ENCODE peak calls at places on chromosomes 16 and 17, in nine cellular contexts. One of them, this sample, is unnamed.

GRCh38 chr16:79717324-79717848 is 116.8 kb upstream of the MAF start:
- DNase-seq in heart left ventricle: no peak
- DNase-seq in body of pancreas: no peak
- DNase-seq in foreskin fibroblast: no peak
- DNase-seq in bronchial epithelial cell: no peak
- DNase-seq in heart right ventricle: no peak
- DNase-seq in GM23338: no peak
- DNase-seq in endothelial cell of umbilical vein: no peak
- DNase-seq in RWPE2: no peak
- DNase-seq in this sample: peak

GRCh38 chr17:43578699-43579569 is 32.8 kb upstream of the ETV4 start:
- DNase-seq in heart left ventricle: no peak
- DNase-seq in body of pancreas: peak
- DNase-seq in foreskin fibroblast: peak
- DNase-seq in bronchial epithelial cell: peak
- DNase-seq in heart right ventricle: no peak
- DNase-seq in GM23338: peak
- DNase-seq in endothelial cell of umbilical vein: peak
- DNase-seq in RWPE2: no peak
- DNase-seq in this sample: peak

GRCh38 chr16:10646581-10647263 is 48.0 kb downstream of the TEKT5 start:
- DNase-seq in heart left ventricle: no peak
- DNase-seq in body of pancreas: peak
- DNase-seq in foreskin fibroblast: no peak
- DNase-seq in bronchial epithelial cell: no peak
- DNase-seq in heart right ventricle: no peak
- DNase-seq in GM23338: no peak
- DNase-seq in endothelial cell of umbilical vein: no peak
- DNase-seq in RWPE2: no peak
- DNase-seq in this sample: no peak

GRCh38 chr17:79002291-79002690 is 7.3 kb downstream of the CANT1 start:
- DNase-seq in heart left ventricle: no peak
- DNase-seq in body of pancreas: no peak
- DNase-seq in foreskin fibroblast: no peak
- DNase-seq in bronchial epithelial cell: no peak
- DNase-seq in heart right ventricle: no peak
- DNase-seq in GM23338: no peak
- DNase-seq in endothelial cell of umbilical vein: no peak
- DNase-seq in RWPE2: peak
- DNase-seq in this sample: no peak

GRCh38 chr17:5800646-5801045 is 216.3 kb upstream of the NLRP1 start:
- DNase-seq in heart left ventricle: no peak
- DNase-seq in body of pancreas: no peak
- DNase-seq in foreskin fibroblast: peak
- DNase-seq in bronchial epithelial cell: no peak
- DNase-seq in heart right ventricle: no peak
- DNase-seq in GM23338: peak
- DNase-seq in endothelial cell of umbilical vein: no peak
- DNase-seq in RWPE2: no peak
- DNase-seq in this sample: no peak

GRCh38 chr16:65756163-65756562 is 610.3 kb upstream of the CDH5 start:
- DNase-seq in heart left ventricle: no peak
- DNase-seq in body of pancreas: no peak
- DNase-seq in foreskin fibroblast: no peak
- DNase-seq in bronchial epithelial cell: no peak
- DNase-seq in heart right ventricle: no peak
- DNase-seq in GM23338: no peak
- DNase-seq in endothelial cell of umbilical vein: no peak
- DNase-seq in RWPE2: no peak
- DNase-seq in this sample: no peak

GRCh38 chr16:48617711-48618148 is 7.8 kb upstream of the N4BP1 start:
- DNase-seq in heart left ventricle: peak
- DNase-seq in body of pancreas: peak
- DNase-seq in foreskin fibroblast: peak
- DNase-seq in bronchial epithelial cell: peak
- DNase-seq in heart right ventricle: peak
- DNase-seq in GM23338: no peak
- DNase-seq in endothelial cell of umbilical vein: peak
- DNase-seq in RWPE2: no peak
- DNase-seq in this sample: peak

GRCh38 chr16:89115216-89115949 is 21.7 kb downstream of the ACSF3 start:
- DNase-seq in heart left ventricle: peak
- DNase-seq in body of pancreas: peak
- DNase-seq in foreskin fibroblast: no peak
- DNase-seq in bronchial epithelial cell: peak
- DNase-seq in heart right ventricle: peak
- DNase-seq in GM23338: no peak
- DNase-seq in endothelial cell of umbilical vein: peak
- DNase-seq in RWPE2: peak
- DNase-seq in this sample: no peak

GRCh38 chr17:75814900-75815373 is 29.3 kb downstream of the UNC13D start:
- DNase-seq in heart left ventricle: no peak
- DNase-seq in body of pancreas: no peak
- DNase-seq in foreskin fibroblast: peak
- DNase-seq in bronchial epithelial cell: peak
- DNase-seq in heart right ventricle: no peak
- DNase-seq in GM23338: no peak
- DNase-seq in endothelial cell of umbilical vein: peak
- DNase-seq in RWPE2: peak
- DNase-seq in this sample: no peak

GRCh38 chr17:56596741-56597494 is 3.4 kb downstream of the NOG start:
- DNase-seq in heart left ventricle: no peak
- DNase-seq in body of pancreas: no peak
- DNase-seq in foreskin fibroblast: peak
- DNase-seq in bronchial epithelial cell: no peak
- DNase-seq in heart right ventricle: no peak
- DNase-seq in GM23338: peak
- DNase-seq in endothelial cell of umbilical vein: no peak
- DNase-seq in RWPE2: no peak
- DNase-seq in this sample: peak

GRCh38 chr17:56593741-56594527 is 435 bp downstream of the NOG start:
- DNase-seq in heart left ventricle: peak
- DNase-seq in body of pancreas: peak
- DNase-seq in foreskin fibroblast: peak
- DNase-seq in bronchial epithelial cell: peak
- DNase-seq in heart right ventricle: peak
- DNase-seq in GM23338: peak
- DNase-seq in endothelial cell of umbilical vein: peak
- DNase-seq in RWPE2: peak
- DNase-seq in this sample: peak

GRCh38 chr17:56595831-56596740 is 2.6 kb downstream of the NOG start:
- DNase-seq in heart left ventricle: no peak
- DNase-seq in body of pancreas: no peak
- DNase-seq in foreskin fibroblast: peak
- DNase-seq in bronchial epithelial cell: no peak
- DNase-seq in heart right ventricle: no peak
- DNase-seq in GM23338: peak
- DNase-seq in endothelial cell of umbilical vein: no peak
- DNase-seq in RWPE2: no peak
- DNase-seq in this sample: peak

GRCh38 chr17:56593073-56593740 is at the start of gene NOG:
- DNase-seq in heart left ventricle: peak
- DNase-seq in body of pancreas: peak
- DNase-seq in foreskin fibroblast: peak
- DNase-seq in bronchial epithelial cell: no peak
- DNase-seq in heart right ventricle: peak
- DNase-seq in GM23338: peak
- DNase-seq in endothelial cell of umbilical vein: peak
- DNase-seq in RWPE2: peak
- DNase-seq in this sample: peak

DNA sequence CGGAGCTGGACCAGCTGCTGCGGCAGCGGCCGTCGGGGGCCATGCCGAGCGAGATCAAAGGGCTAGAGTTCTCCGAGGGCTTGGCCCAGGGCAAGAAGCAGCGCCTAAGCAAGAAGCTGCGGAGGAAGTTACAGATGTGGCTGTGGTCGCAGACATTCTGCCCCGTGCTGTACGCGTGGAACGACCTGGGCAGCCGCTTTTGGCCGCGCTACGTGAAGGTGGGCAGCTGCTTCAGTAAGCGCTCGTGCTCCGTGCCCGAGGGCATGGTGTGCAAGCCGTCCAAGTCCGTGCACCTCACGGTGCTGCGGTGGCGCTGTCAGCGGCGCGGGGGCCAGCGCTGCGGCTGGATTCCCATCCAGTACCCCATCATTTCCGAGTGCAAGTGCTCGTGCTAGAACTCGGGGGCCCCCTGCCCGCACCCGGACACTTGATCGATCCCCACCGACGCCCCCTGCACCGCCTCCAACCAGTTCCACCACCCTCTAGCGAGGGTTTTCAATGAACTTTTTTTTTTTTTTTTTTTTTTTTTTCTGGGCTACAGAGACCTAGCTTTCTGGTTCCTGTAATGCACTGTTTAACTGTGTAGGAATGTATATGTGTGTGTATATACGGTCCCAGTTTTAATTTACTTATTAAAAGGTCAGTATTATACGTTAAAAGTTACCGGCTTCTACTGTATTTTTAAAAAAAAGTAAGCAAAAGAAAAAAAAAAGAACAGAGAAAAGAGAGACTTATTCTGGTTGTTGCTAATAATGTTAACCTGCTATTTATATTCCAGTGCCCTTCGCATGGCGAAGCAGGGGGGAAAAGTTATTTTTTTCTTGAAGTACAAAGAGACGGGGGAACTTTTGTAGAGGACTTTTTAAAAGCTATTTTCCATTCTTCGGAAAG is 1.3 kb downstream of the NOG start:
- DNase-seq in heart left ventricle: no peak
- DNase-seq in body of pancreas: peak
- DNase-seq in foreskin fibroblast: peak
- DNase-seq in bronchial epithelial cell: no peak
- DNase-seq in heart right ventricle: no peak
- DNase-seq in GM23338: peak
- DNase-seq in endothelial cell of umbilical vein: peak
- DNase-seq in RWPE2: no peak
- DNase-seq in this sample: peak
- H3K4me3 ChIP-seq in heart left ventricle: peak
- H3K4me3 ChIP-seq in body of pancreas: peak
- H3K4me3 ChIP-seq in foreskin fibroblast: peak
- H3K4me3 ChIP-seq in bronchial epithelial cell: peak
- H3K4me3 ChIP-seq in heart right ventricle: peak
- H3K4me3 ChIP-seq in GM23338: peak
- H3K4me3 ChIP-seq in endothelial cell of umbilical vein: peak
- H3K4me3 ChIP-seq in RWPE2: peak
- H3K4me3 ChIP-seq in this sample: peak

DNA sequence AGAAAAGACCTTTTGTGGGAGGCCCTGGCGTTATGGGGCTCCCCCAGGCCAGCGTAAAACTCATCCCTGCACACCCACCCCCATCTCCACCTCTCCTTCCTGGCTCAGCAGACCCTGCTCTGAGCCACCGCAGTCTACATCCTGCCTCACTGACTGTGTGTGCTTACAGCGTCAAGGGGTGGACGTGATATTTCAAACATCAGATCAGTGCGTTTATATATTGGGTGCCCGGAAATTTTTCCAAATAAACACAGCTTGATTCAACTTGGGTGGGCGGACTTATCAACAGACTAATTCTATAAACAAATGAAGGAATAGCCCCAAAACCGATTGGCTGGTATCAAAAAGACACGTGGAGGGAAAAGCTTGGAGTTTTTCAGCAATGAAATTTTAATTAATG is 293 bp upstream of the FOXL1 start:
- DNase-seq in heart left ventricle: no peak
- DNase-seq in body of pancreas: no peak
- DNase-seq in foreskin fibroblast: peak
- DNase-seq in bronchial epithelial cell: no peak
- DNase-seq in heart right ventricle: no peak
- DNase-seq in GM23338: no peak
- DNase-seq in endothelial cell of umbilical vein: peak
- DNase-seq in RWPE2: no peak
- DNase-seq in this sample: no peak
- H3K4me3 ChIP-seq in heart left ventricle: peak
- H3K4me3 ChIP-seq in body of pancreas: no peak
- H3K4me3 ChIP-seq in foreskin fibroblast: peak
- H3K4me3 ChIP-seq in bronchial epithelial cell: no peak
- H3K4me3 ChIP-seq in heart right ventricle: peak
- H3K4me3 ChIP-seq in GM23338: peak
- H3K4me3 ChIP-seq in endothelial cell of umbilical vein: no peak
- H3K4me3 ChIP-seq in RWPE2: peak
- H3K4me3 ChIP-seq in this sample: no peak

GRCh38 chr17:218711-219110 is 37.3 kb upstream of the DOC2B start:
- DNase-seq in heart left ventricle: peak
- DNase-seq in body of pancreas: no peak
- DNase-seq in foreskin fibroblast: no peak
- DNase-seq in bronchial epithelial cell: no peak
- DNase-seq in heart right ventricle: no peak
- DNase-seq in GM23338: no peak
- DNase-seq in endothelial cell of umbilical vein: no peak
- DNase-seq in RWPE2: peak
- DNase-seq in this sample: no peak

GRCh38 chr17:213286-214105 is 32.0 kb upstream of the DOC2B start:
- DNase-seq in heart left ventricle: no peak
- DNase-seq in body of pancreas: no peak
- DNase-seq in foreskin fibroblast: no peak
- DNase-seq in bronchial epithelial cell: no peak
- DNase-seq in heart right ventricle: no peak
- DNase-seq in GM23338: no peak
- DNase-seq in endothelial cell of umbilical vein: no peak
- DNase-seq in RWPE2: peak
- DNase-seq in this sample: no peak

GRCh38 chr17:210402-210801 is 29.0 kb upstream of the DOC2B start:
- DNase-seq in heart left ventricle: no peak
- DNase-seq in body of pancreas: no peak
- DNase-seq in foreskin fibroblast: no peak
- DNase-seq in bronchial epithelial cell: no peak
- DNase-seq in heart right ventricle: no peak
- DNase-seq in GM23338: no peak
- DNase-seq in endothelial cell of umbilical vein: no peak
- DNase-seq in RWPE2: no peak
- DNase-seq in this sample: no peak

GRCh38 chr17:216625-217024 is 35.2 kb upstream of the DOC2B start:
- DNase-seq in heart left ventricle: no peak
- DNase-seq in body of pancreas: no peak
- DNase-seq in foreskin fibroblast: no peak
- DNase-seq in bronchial epithelial cell: no peak
- DNase-seq in heart right ventricle: no peak
- DNase-seq in GM23338: no peak
- DNase-seq in endothelial cell of umbilical vein: no peak
- DNase-seq in RWPE2: no peak
- DNase-seq in this sample: no peak

GRCh38 chr17:214881-215331 is 33.5 kb upstream of the DOC2B start:
- DNase-seq in heart left ventricle: no peak
- DNase-seq in body of pancreas: no peak
- DNase-seq in foreskin fibroblast: no peak
- DNase-seq in bronchial epithelial cell: no peak
- DNase-seq in heart right ventricle: no peak
- DNase-seq in GM23338: no peak
- DNase-seq in endothelial cell of umbilical vein: no peak
- DNase-seq in RWPE2: peak
- DNase-seq in this sample: no peak
- H3K4me3 ChIP-seq in heart left ventricle: no peak
- H3K4me3 ChIP-seq in body of pancreas: no peak
- H3K4me3 ChIP-seq in foreskin fibroblast: no peak
- H3K4me3 ChIP-seq in bronchial epithelial cell: no peak
- H3K4me3 ChIP-seq in heart right ventricle: no peak
- H3K4me3 ChIP-seq in GM23338: peak
- H3K4me3 ChIP-seq in endothelial cell of umbilical vein: no peak
- H3K4me3 ChIP-seq in RWPE2: no peak
- H3K4me3 ChIP-seq in this sample: no peak

DNA sequence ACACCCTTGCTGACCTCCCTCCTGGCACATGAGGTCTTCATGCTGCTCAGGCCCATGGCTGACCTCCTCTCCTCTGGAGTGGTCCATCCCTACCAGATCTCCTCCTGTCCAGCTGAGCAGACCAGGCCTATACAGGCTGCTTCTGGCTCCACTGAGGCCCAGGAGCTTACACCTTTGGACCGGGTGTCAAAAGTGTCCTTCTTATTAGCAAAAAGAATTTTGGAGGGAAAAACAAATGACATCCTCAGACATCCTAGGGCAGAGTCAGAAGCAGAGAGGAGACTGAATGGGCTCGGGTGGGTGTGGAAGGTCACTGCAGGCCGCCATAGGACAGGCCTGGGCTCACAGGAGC is 38.1 kb downstream of the WSB1 start:
- DNase-seq in heart left ventricle: no peak
- DNase-seq in body of pancreas: no peak
- DNase-seq in foreskin fibroblast: no peak
- DNase-seq in bronchial epithelial cell: no peak
- DNase-seq in heart right ventricle: no peak
- DNase-seq in GM23338: no peak
- DNase-seq in endothelial cell of umbilical vein: no peak
- DNase-seq in RWPE2: no peak
- DNase-seq in this sample: no peak
- H3K4me3 ChIP-seq in heart left ventricle: peak
- H3K4me3 ChIP-seq in body of pancreas: no peak
- H3K4me3 ChIP-seq in foreskin fibroblast: no peak
- H3K4me3 ChIP-seq in bronchial epithelial cell: no peak
- H3K4me3 ChIP-seq in heart right ventricle: no peak
- H3K4me3 ChIP-seq in GM23338: peak
- H3K4me3 ChIP-seq in endothelial cell of umbilical vein: no peak
- H3K4me3 ChIP-seq in RWPE2: no peak
- H3K4me3 ChIP-seq in this sample: no peak